ENCODE peak calls at places on chromosome 3, in five cellular contexts. P, B, Z, D and I are unnamed samples.

GRCh38 chr3:195458188-195458800 is 15.5 kb upstream of the ACAP2 start:
- DNase-seq in P (no peak), B (no peak), Z (no peak), D (peak; percentile 31), I (peak; percentile 64)

GRCh38 chr3:30286007-30286669 is 320.3 kb upstream of the TGFBR2 start:
- DNase-seq in P (peak; percentile 93), B (peak; percentile 97), Z (no peak), D (peak; percentile 78), I (peak; percentile 58)

GRCh38 chr3:37861540-37862051 is at the start of gene CTDSPL:
- DNase-seq in P (peak; percentile 41), B (peak; percentile 16), Z (peak; percentile 65), D (peak; percentile 60), I (peak; percentile 95)

GRCh38 chr3:147384210-147385058 is 21.9 kb downstream of the ZIC4 start:
- DNase-seq in P (no peak), B (no peak), Z (peak; percentile 91), D (no peak), I (no peak)

GRCh38 chr3:9780451-9780797 is 10.7 kb upstream of the CAMK1 start:
- DNase-seq in P (no peak), B (no peak), Z (no peak), D (no peak), I (no peak)

GRCh38 chr3:52067046-52067445 is 10.7 kb upstream of the DUSP7 start:
- DNase-seq in P (no peak), B (no peak), Z (no peak), D (no peak), I (no peak)

GRCh38 chr3:129485681-129486056 is 42.8 kb upstream of the RHO start:
- DNase-seq in P (peak; percentile 96), B (peak; percentile 95), Z (no peak), D (peak; percentile 93), I (peak; percentile 93)

GRCh38 chr3:18046531-18046930 is 304.1 kb upstream of the TBC1D5 start:
- DNase-seq in P (no peak), B (no peak), Z (no peak), D (no peak), I (no peak)

GRCh38 chr3:139329364-139329850 is 14.4 kb upstream of the MRPS22 start:
- DNase-seq in P (peak; percentile 85), B (peak; percentile 40), Z (peak; percentile 94), D (peak; percentile 75), I (peak; percentile 97)

GRCh38 chr3:131405411-131405810 is 23.8 kb downstream of the NUDT16 start:
- DNase-seq in P (no peak), B (no peak), Z (no peak), D (no peak), I (no peak)

GRCh38 chr3:134299185-134299887 is 48.7 kb upstream of the RYK start:
- DNase-seq in P (peak; percentile 43), B (no peak), Z (peak; percentile 51), D (no peak), I (peak; percentile 58)

GRCh38 chr3:62587579-62588031 is 214.3 kb upstream of the FEZF2 start:
- DNase-seq in P (peak; percentile 69), B (peak; percentile 98), Z (no peak), D (peak; percentile 84), I (peak; percentile 84)

GRCh38 chr3:179801263-179801662 is 148.4 kb downstream of the USP13 start:
- DNase-seq in P (peak; percentile 33), B (peak; percentile 59), Z (no peak), D (peak; percentile 96), I (peak; percentile 35)

GRCh38 chr3:140898340-140899180 is 43.1 kb upstream of the SLC25A36 start:
- DNase-seq in P (peak; percentile 65), B (peak; percentile 80), Z (peak; percentile 72), D (peak; percentile 77), I (peak; percentile 77)

GRCh38 chr3:45123030-45123429 is 23.1 kb downstream of the CDCP1 start:
- DNase-seq in P (peak; percentile 97), B (peak; percentile 89), Z (no peak), D (peak; percentile 97), I (peak; percentile 56)

GRCh38 chr3:177597325-177598109 is 400.2 kb upstream of the TBL1XR1 start:
- DNase-seq in P (no peak), B (peak; percentile 99), Z (no peak), D (peak; percentile 63), I (peak; percentile 90)

GRCh38 chr3:172396400-172396799 is 51.9 kb downstream of the GHSR start:
- DNase-seq in P (no peak), B (no peak), Z (no peak), D (no peak), I (no peak)

DNA sequence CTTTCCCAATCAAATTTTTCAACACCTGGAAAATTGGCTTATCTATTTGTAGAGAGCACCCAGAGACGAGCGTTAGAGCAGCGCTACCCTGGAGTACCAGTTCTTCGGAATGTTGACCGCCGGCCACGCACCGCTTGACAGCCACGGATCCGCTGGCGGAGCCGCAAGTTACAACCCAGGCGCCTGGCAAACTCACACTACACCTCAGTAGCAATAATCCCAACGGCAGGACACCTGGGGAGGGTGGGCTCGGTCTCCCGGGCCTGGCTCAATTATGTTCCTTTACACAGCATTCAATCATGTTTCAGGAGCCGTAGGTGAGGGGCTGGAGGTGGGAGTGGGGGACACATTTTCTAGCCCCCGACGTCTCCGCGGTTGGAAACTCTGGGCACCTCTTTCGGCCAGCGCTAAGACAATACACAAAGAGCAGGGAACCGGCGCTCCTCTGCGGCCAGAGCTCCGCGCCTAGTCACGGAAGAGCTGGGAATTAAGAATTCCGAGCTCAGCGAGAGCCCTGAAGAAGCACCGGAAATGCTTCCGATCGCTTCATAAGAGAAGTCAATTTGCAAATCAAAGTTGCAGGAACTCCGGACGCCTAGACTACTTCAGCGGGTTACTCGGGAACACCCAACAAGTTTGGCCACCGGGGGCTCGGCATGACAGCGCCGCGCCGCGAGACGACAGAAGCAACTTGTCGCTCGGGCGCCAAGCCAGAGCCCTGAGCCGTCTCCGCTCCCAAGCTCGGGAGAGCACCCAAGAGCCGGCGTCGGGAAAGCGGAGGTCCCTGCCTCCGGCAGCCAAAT is 1.0 kb downstream of the MB21D2 start:
- DNase-seq in P (peak; percentile 72), B (peak; percentile 67), Z (peak; percentile 93), D (peak; percentile 81), I (peak; percentile 86)
- H3K27me3 ChIP-seq in P (no peaks in the 10 kb centered on the region), B (no peaks in the 10 kb centered on the region), Z (no peaks in the 10 kb centered on the region), D (no peaks in the 10 kb centered on the region), I (no peaks in the 10 kb centered on the region)

GRCh38 chr3:16881896-16882645 is 2.7 kb upstream of the PLCL2 start:
- DNase-seq in P (no peak), B (no peak), Z (no peak), D (no peak), I (no peak)
- H3K4me2 ChIP-seq in P (no peak overlapping the region), B (no peak overlapping the region), Z (no peak overlapping the region), D (no peak overlapping the region), I (no peak overlapping the region)

DNA sequence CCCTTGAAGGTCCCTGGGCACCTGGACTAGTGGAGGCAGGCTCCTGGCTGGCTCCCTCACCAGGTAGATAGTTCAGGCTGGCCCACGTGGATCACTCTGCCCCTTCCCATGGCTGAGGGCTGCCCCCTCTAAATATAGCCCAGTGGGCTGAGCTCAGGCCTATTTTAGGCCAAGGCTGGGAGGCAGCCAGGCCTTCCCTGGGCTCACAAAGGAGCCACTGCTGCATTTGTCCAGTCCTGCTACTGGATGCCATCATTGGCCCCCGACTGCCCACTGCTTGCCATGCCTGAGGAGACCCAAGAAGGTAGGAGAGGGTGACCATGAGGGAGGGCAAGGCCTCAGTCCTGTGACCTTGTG is at the start of gene LSMEM2:
- DNase-seq in P (no peak), B (no peak), Z (no peak), D (no peak), I (no peak)
- H3K27me3 ChIP-seq in P (no peaks in the 10 kb centered on the region), B (peaks cover 19% of the 10 kb centered on the region), Z (peaks cover 47% of the 10 kb centered on the region), D (peaks cover 29% of the 10 kb centered on the region), I (no peaks in the 10 kb centered on the region)

DNA sequence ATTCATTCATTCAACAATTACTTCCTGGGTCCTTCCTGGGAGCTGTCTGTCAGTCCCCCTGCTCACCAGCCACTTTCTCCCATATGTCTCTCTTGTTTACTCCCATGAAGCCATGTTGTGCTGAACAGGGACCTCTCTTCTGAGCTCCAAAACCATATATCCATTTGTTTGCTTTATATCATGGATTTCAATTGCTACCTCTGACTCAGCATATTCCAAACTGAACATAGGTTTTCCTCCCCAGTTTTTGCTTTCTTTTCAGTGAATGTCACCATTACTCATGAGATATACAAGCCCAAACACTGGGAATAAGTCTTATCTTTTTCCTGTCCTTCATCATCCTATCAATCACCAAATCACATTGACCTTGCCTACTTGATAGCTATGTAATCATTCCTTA is 152.5 kb upstream of the P2RY1 start:
- DNase-seq in P (no peak), B (no peak), Z (no peak), D (no peak), I (peak; percentile 46)
- H3K4me2 ChIP-seq in P (no peak overlapping the region), B (no peak overlapping the region), Z (no peak overlapping the region), D (no peak overlapping the region), I (no peak overlapping the region)

GRCh38 chr3:13792512-13793347 is 87.1 kb downstream of the WNT7A start:
- DNase-seq in P (no peak), B (no peak), Z (peak; percentile 32), D (no peak), I (peak; percentile 44)
- H3K27me3 ChIP-seq in P (no peaks in the 10 kb centered on the region), B (peaks cover 3% of the 10 kb centered on the region), Z (no peaks in the 10 kb centered on the region), D (no peaks in the 10 kb centered on the region), I (peaks cover 17% of the 10 kb centered on the region)

GRCh38 chr3:48739955-48740823 is 23.2 kb upstream of the IP6K2 start:
- DNase-seq in P (peak; percentile 86), B (peak; percentile 42), Z (peak; percentile 94), D (peak; percentile 88), I (peak; percentile 99)
- H3K4me2 ChIP-seq in P (peak overlapping the region; percentile 67), B (peak overlapping the region; percentile 63), Z (no peak overlapping the region), D (no peak overlapping the region), I (peak overlapping the region; percentile 78)

GRCh38 chr3:42692667-42693529 is 7.6 kb downstream of the KLHL40 start:
- DNase-seq in P (peak; percentile 7), B (no peak), Z (no peak), D (no peak), I (peak; percentile 54)
- H3K27me3 ChIP-seq in P (no peaks in the 10 kb centered on the region), B (peaks cover 26% of the 10 kb centered on the region), Z (no peaks in the 10 kb centered on the region), D (peaks cover 52% of the 10 kb centered on the region), I (peaks cover 10% of the 10 kb centered on the region)

GRCh38 chr3:58329922-58330413 is 2.7 kb upstream of the PXK start:
- DNase-seq in P (no peak), B (no peak), Z (no peak), D (no peak), I (no peak)
- H3K4me2 ChIP-seq in P (no peak overlapping the region), B (no peak overlapping the region), Z (no peak overlapping the region), D (no peak overlapping the region), I (peak overlapping the region; percentile 53)

DNA sequence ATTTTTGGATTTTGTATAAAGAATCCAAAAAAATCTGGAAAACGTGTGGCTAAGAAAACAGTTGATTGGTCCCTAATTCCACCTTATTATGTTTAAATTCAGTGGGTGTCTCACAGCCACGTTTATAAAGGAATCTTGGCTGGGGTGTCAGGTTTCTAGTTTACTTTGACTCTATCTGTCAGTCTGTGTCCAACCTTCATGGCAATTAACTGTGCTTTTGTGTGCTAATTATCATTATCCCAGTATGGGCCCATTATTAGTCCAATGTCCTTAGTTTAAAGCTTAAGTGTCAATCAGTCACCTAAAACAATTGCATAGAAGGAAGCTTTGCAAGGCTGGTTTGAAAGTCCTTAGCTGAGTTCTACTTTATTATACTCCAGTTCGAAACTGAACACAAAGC is 3.7 kb upstream of the CNTN4 start:
- DNase-seq in P (no peak), B (no peak), Z (no peak), D (no peak), I (no peak)
- H3K27me3 ChIP-seq in P (peaks cover 6% of the 10 kb centered on the region), B (peaks cover 19% of the 10 kb centered on the region), Z (peaks cover 47% of the 10 kb centered on the region), D (peaks cover 33% of the 10 kb centered on the region), I (no peaks in the 10 kb centered on the region)